ENCODE peak calls at places on chromosomes 1 and 21, in seven cellular contexts. G is suprapubic skin, M is GM06990, N is choroid plexus epithelial cell, B is AG04449, Q is left ventricle myocardium inferior, U is upper lobe of left lung. X is an unnamed sample.

GRCh38 chr1:89670168-89670567 is 37.2 kb downstream of the LRRC8C start:
- DNase-seq in U (no peak), Q (no peak), B (no peak), G (no peak), M (peak), N (no peak), X (no peak)

GRCh38 chr21:42057861-42058437 is 13.2 kb upstream of the UMODL1 start:
- DNase-seq in M (no peak), U (no peak), B (no peak), N (no peak), Q (no peak), G (no peak), X (no peak)

GRCh38 chr1:183610053-183610452 is 19.8 kb upstream of the NCF2 start:
- DNase-seq in M (no peak), G (no peak), N (no peak), B (no peak), U (no peak), Q (no peak), X (no peak)

GRCh38 chr1:32273389-32274208 is 18.3 kb upstream of the HDAC1 start:
- DNase-seq in U (no peak), M (no peak), Q (no peak), N (no peak), B (no peak), G (no peak), X (peak)

GRCh38 chr1:182134257-182134656 is 72.7 kb upstream of the ZNF648 start:
- DNase-seq in Q (no peak), U (no peak), N (no peak), G (no peak), B (no peak), M (no peak), X (no peak)

GRCh38 chr1:168320805-168321577 is 40.3 kb downstream of the TBX19 start:
- DNase-seq in U (no peak), B (peak), G (no peak), N (peak), Q (no peak), M (no peak), X (peak)

GRCh38 chr1:103525114-103525606 is 339 bp upstream of the RNPC3 start:
- DNase-seq in B (no peak), N (peak), M (peak), U (no peak), G (no peak), Q (no peak), X (no peak)

GRCh38 chr1:16122916-16123315 is 33.0 kb downstream of the EPHA2 start:
- DNase-seq in U (no peak), B (peak), M (no peak), G (no peak), Q (no peak), N (peak), X (peak)

GRCh38 chr1:30103708-30104107 is 619.7 kb downstream of the MATN1 start:
- DNase-seq in B (no peak), M (no peak), Q (no peak), G (no peak), N (no peak), U (no peak), X (no peak)

GRCh38 chr1:159077657-159077961 is 1.0 kb upstream of the AIM2 start:
- DNase-seq in B (no peak), U (no peak), G (no peak), N (no peak), M (no peak), Q (no peak), X (no peak)

GRCh38 chr1:201791775-201792166 is 37.2 kb upstream of the IPO9 start:
- DNase-seq in U (no peak), B (peak), M (no peak), N (peak), G (no peak), Q (peak), X (no peak)

GRCh38 chr1:238777551-238777950 is 608.8 kb upstream of the CHRM3 start:
- DNase-seq in N (peak), B (no peak), Q (no peak), G (no peak), U (no peak), M (no peak), X (no peak)

GRCh38 chr1:238783633-238784032 is 602.7 kb upstream of the CHRM3 start:
- DNase-seq in B (no peak), G (no peak), U (no peak), Q (no peak), N (no peak), M (no peak), X (no peak)

GRCh38 chr1:238779676-238780075 is 606.7 kb upstream of the CHRM3 start:
- DNase-seq in M (no peak), N (no peak), B (no peak), U (no peak), Q (no peak), G (no peak), X (no peak)
- TF ChIP-seq CTCF in M (no peak), N (no peak), B (no peak), U (no peak), Q (no peak), G (no peak), X (no peak)

GRCh38 chr21:45323487-45324380 is 36.0 kb upstream of the POFUT2 start:
- DNase-seq in Q (peak), B (no peak), N (no peak), M (no peak), U (peak), G (peak), X (no peak)
- H3K4me3 ChIP-seq in Q (no peak), B (no peak), N (no peak), M (no peak), U (no peak), G (no peak), X (no peak)

GRCh38 chr1:226202246-226202645 is 15.7 kb upstream of the ACBD3 start:
- DNase-seq in B (no peak), G (no peak), U (no peak), N (no peak), M (no peak), Q (no peak), X (no peak)

GRCh38 chr1:226203693-226204092 is 17.2 kb upstream of the ACBD3 start:
- DNase-seq in M (no peak), Q (no peak), B (no peak), N (no peak), U (no peak), G (no peak), X (no peak)

GRCh38 chr1:226199971-226200370 is 13.4 kb upstream of the ACBD3 start:
- DNase-seq in G (no peak), N (no peak), U (no peak), B (no peak), Q (no peak), M (no peak), X (no peak)

GRCh38 chr1:226203237-226203636 is 16.7 kb upstream of the ACBD3 start:
- DNase-seq in M (no peak), N (no peak), U (no peak), Q (no peak), B (no peak), G (no peak), X (no peak)

DNA sequence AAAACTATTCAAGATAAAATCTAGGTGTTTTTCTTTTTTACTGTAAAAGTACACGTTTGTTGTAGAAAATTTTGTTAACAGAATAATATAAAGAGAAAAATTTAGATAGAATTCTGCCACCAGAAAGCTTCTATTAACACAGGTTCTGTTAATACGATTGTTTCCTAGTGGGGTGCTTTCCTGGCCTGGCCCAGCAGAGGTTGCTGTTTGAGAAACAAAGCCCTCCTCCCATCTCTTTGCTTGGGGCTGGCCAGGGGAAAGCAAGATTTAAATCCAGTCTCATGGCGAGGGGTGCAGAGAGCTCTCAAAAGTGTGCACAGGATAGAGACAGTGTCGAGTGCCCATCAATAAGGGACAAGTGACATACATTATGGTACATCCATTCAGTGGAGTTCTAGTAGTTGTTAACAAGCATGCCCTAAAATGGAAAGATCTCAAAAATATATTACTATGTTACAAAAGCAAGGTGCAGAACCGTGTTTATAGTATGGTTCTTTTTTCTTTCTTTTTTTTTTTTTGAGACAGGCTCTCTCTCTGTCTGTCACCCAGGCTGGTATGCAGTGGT is 14.6 kb upstream of the ACBD3 start:
- DNase-seq in G (no peak), N (peak), U (no peak), B (no peak), M (no peak), Q (no peak), X (no peak)
- TF ChIP-seq CTCF in G (no peak), N (peak), U (peak), B (peak), M (peak), Q (peak), X (peak)

GRCh38 chr1:18823438-18823837 is 36.0 kb downstream of the TAS1R2 start:
- DNase-seq in U (no peak), N (no peak), M (no peak), B (no peak), Q (no peak), G (no peak), X (no peak)
- H3K4me3 ChIP-seq in U (no peak), N (no peak), M (no peak), B (no peak), Q (no peak), G (no peak), X (no peak)

DNA sequence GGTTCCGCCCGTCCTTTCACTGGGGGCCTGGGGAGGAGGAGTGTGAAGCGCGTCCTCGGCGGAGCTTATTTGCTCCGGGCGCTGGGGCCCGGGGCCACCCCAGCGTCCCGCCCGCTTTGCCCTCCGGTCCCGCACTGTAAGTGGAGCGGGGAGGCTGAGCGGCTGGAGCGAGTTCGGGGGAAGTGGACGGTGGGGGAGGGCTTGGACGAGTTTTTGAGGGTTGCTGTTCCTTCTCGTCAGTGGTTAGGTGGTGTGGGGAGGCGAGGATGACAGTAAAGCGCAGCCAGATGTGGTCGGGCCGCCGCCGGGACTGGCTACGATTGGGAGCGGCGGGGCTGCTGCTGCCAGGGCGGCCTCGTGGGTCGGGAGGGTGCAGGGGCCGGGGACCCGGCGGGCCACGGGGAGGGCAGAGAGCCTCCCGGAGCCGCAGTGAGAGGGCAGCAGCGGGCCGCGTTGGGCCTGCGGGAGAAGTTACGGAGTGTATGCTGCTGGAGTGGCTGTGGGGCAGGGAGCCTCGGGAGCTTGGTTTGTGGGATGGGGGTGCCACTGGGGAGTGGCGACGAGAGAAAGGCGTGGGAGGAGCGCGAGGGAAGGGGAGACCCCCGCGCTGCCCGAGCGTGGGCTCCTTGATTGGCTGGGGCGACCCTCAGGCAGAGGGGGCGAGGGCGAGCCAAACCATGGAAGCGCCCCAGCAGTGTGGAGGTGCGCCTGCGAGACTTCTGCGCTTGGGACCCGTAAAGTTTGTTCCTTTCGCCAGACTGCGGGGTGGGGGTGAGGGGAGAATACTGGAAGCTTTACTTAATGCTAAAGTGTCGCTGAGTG is 2.1 kb downstream of the ADGRL2 start:
- DNase-seq in Q (peak), B (no peak), U (peak), M (peak), G (peak), N (peak), X (no peak)
- TF ChIP-seq CTCF in Q (peak), B (peak), U (no peak), M (no peak), G (peak), N (peak), X (peak)

DNA sequence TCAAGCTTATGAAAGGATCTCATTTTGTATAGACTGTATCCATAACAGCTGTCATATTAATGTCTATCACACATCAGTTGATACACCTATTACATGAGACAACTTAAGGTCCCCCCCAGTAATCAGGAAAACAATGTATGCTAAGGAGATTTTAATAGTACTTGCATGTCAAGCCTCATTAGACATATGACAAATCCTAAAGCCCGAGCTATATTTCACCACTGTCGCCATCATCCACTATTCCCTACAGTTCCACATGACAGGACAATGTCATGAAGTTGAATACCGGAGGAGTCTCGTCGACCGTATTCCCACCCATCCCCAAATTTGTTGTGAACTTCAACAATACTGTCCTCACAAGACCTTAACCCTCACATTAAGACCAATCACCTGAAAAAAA is 3.4 kb downstream of the HMGN1 start:
- DNase-seq in Q (no peak), N (no peak), U (no peak), B (no peak), G (no peak), M (no peak), X (no peak)
- H3K4me3 ChIP-seq in Q (peak), N (no peak), U (no peak), B (no peak), G (no peak), M (no peak), X (peak)

GRCh38 chr1:90729484-90730246 is 12.6 kb upstream of the BARHL2 start:
- DNase-seq in B (no peak), G (no peak), M (no peak), N (no peak), U (peak), Q (no peak), X (no peak)
- TF ChIP-seq CTCF in B (peak), G (peak), M (peak), N (no peak), U (no peak), Q (peak), X (peak)

GRCh38 chr1:102098081-102098480 is 101.4 kb upstream of the OLFM3 start:
- DNase-seq in G (no peak), U (no peak), N (no peak), B (no peak), M (no peak), Q (no peak), X (no peak)
- H3K4me3 ChIP-seq in G (no peak), U (no peak), N (no peak), B (no peak), M (no peak), Q (no peak), X (no peak)

X was measured in kidney epithelial cell.